ENCODE peak calls at places on chromosomes 5 and 9, in four cellular contexts. F is OCI-LY7, R is left lung, U is Karpas-422. H is an unnamed sample. For H3K4me1, the result is how much of the 10 kb centered on the place peaks cover.

GRCh38 chr9:33161011-33161588 is 6.0 kb downstream of the B4GALT1 start:
- DNase-seq in F (no peak), R (peak), U (no peak), H (no peak)

GRCh38 chr9:34459356-34459755 is 751 bp downstream of the DNAI1 start:
- DNase-seq in F (no peak), R (no peak), U (no peak), H (no peak)

GRCh38 chr9:35905912-35906679 is at the start of gene HRCT1:
- DNase-seq in F (no peak), R (peak), U (no peak), H (peak)

GRCh38 chr9:107172160-107172978 is 110.7 kb upstream of the RAD23B start:
- DNase-seq in F (peak), R (peak), U (peak), H (peak)

GRCh38 chr9:118331622-118332045 is 627.4 kb downstream of the TLR4 start:
- DNase-seq in F (no peak), R (no peak), U (no peak), H (no peak)

GRCh38 chr5:2182020-2182419 is 299.3 kb upstream of the IRX4 start:
- DNase-seq in F (no peak), R (no peak), U (no peak), H (no peak)

GRCh38 chr5:95817430-95817829 is 5.1 kb downstream of the GLRX start:
- DNase-seq in F (no peak), R (no peak), U (peak), H (no peak)

GRCh38 chr5:5650242-5650641 is 227.8 kb downstream of the ICE1 start:
- DNase-seq in F (no peak), R (no peak), U (no peak), H (no peak)

GRCh38 chr5:458547-459353 is 15.8 kb downstream of the EXOC3 start:
- DNase-seq in F (no peak), R (peak), U (no peak), H (no peak)

GRCh38 chr9:38418366-38418765 is 5.9 kb downstream of the IGFBPL1 start:
- DNase-seq in F (no peak), R (no peak), U (no peak), H (no peak)

GRCh38 chr9:38415846-38416245 is 8.4 kb downstream of the IGFBPL1 start:
- DNase-seq in F (no peak), R (no peak), U (no peak), H (no peak)

GRCh38 chr9:38414040-38414723 is 10.1 kb downstream of the IGFBPL1 start:
- DNase-seq in F (no peak), R (no peak), U (no peak), H (no peak)

GRCh38 chr9:38417003-38417965 is 7.0 kb downstream of the IGFBPL1 start:
- DNase-seq in F (peak), R (no peak), U (peak), H (no peak)

DNA sequence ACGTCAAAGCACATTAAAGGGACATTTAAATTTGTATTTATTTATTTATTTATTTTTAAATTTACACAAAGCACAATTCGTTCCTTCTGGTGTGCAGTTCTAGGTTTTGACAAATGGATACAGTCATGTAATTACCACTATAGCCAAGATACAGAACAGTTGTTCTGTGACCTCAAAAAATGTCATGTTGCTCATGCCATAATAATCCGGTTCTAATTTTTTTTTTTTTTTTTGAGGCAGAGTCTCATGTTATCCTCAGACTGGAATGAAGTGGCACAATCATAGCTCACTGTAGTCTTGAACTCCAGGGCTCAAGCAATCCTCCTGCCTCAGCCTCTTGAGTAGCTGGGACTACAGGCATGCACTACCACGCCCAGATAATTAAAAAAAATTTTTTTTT is 7.8 kb downstream of the IGFBPL1 start:
- DNase-seq in F (no peak), R (no peak), U (no peak), H (no peak)
- H3K4me1 ChIP-seq in F (under half), R (under half), U (under half), H (under half)

DNA sequence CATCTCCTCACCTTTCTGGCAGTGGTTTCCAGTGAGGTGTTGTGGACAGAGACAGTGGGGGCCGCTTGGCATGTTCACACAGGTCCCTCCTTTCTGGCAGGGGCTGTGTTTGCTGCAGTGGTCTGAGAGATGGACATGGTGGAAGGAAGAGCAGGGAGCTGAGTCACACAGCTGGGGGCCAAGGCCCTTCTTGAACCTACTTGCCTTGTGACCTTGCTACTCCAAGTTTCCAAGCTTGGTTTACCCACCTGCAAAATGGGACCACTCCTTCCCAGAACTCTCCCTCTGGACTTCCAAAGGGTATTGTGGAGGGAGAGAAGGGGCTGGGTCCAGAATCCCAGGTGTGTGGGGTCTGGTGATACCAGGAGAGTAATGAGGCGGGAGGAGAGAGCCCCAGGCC is 4.1 kb downstream of the F12 start:
- DNase-seq in F (no peak), R (no peak), U (no peak), H (no peak)
- H3K4me3 ChIP-seq in F (no peak), R (no peak), U (no peak), H (no peak)

DNA sequence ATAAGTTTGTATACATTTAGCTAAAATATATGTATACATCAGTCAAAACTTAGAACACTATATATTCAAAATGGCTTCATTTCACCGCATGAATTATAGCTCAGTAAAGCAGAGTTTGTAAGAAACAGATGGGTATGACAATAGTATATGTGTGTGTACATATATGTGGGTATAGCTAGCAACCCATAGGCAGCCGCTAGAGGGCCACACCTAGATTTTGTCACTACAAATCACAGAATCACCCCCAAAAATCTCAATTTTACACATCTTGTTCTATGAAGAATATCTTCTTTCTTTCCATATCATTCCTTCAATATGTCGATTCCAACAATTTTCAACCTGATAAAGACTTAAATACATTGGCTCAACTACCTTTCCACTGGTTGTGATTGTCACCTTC is 357.8 kb upstream of the CCNG1 start:
- DNase-seq in F (peak), R (no peak), U (peak), H (no peak)
- H3K4me1 ChIP-seq in F (under half), R (under half), U (under half), H (under half)

GRCh38 chr9:130837644-130838043 is 2.6 kb downstream of the ABL1 start:
- DNase-seq in F (no peak), R (no peak), U (no peak), H (no peak)
- H3K4me3 ChIP-seq in F (no peak), R (no peak), U (no peak), H (peak)

H was measured in thoracic aorta.